ENCODE peak calls at places on chromosomes 5 and 9, in four cellular contexts. Y, S, L and N are unnamed samples.

GRCh38 chr5:149317281-149318048 is 27.8 kb upstream of the GRPEL2 start:
- DNase-seq in L (no peak), S (peak; percentile 74), Y (no peak), N (peak; percentile 72)

GRCh38 chr5:74418709-74419108 is 221.8 kb downstream of the ENC1 start:
- DNase-seq in L (no peak), Y (no peak), S (no peak), N (no peak)

GRCh38 chr5:58022055-58022454 is 437.8 kb downstream of the PLK2 start:
- DNase-seq in S (peak; percentile 59), Y (no peak), L (no peak), N (peak; percentile 36)

GRCh38 chr5:98767563-98767962 is 5.9 kb upstream of the RGMB start:
- DNase-seq in Y (no peak), S (no peak), L (no peak), N (no peak)

GRCh38 chr9:36317766-36318165 is 59.5 kb upstream of the GNE start:
- DNase-seq in S (no peak), Y (no peak), L (peak; percentile 56), N (no peak)

GRCh38 chr5:142474426-142474825 is 149.6 kb upstream of the SPRY4 start:
- DNase-seq in S (no peak), L (no peak), Y (no peak), N (no peak)

GRCh38 chr5:156753846-156754245 is 96.2 kb upstream of the PPP1R2B start:
- DNase-seq in S (no peak), L (no peak), Y (no peak), N (no peak)

GRCh38 chr5:135031813-135032612 is 2.0 kb downstream of the PITX1 start:
- DNase-seq in S (no peak), L (peak; percentile 2), Y (no peak), N (peak; percentile 8)

GRCh38 chr5:160287378-160288051 is 24.8 kb downstream of the CCNJL start:
- DNase-seq in L (peak; percentile 90), S (peak; percentile 59), Y (peak; percentile 42), N (peak; percentile 33)

GRCh38 chr9:94111446-94111845 is 27.2 kb downstream of the PTPDC1 start:
- DNase-seq in S (no peak), Y (no peak), L (no peak), N (no peak)

GRCh38 chr9:133703571-133704399 is 34.4 kb downstream of the SARDH start:
- DNase-seq in S (no peak), Y (peak; percentile 27), L (no peak), N (no peak)

GRCh38 chr5:172412724-172413260 is 41.5 kb downstream of the SH3PXD2B start:
- DNase-seq in Y (no peak), S (peak; percentile 98), L (peak; percentile 88), N (peak; percentile 98)

GRCh38 chr5:8333445-8333844 is 464.5 kb downstream of the MTRR start:
- DNase-seq in L (no peak), S (no peak), Y (no peak), N (no peak)

GRCh38 chr5:125612356-125613149 is 810.7 kb upstream of the GRAMD2B start:
- DNase-seq in Y (peak; percentile 10), L (no peak), S (no peak), N (no peak)

GRCh38 chr5:54517512-54518145 is at the start of gene SNX18:
- DNase-seq in Y (peak; percentile 92), L (peak; percentile 96), S (peak; percentile 97), N (peak; percentile 94)

GRCh38 chr5:175692235-175692995 is 34.5 kb downstream of the HRH2 start:
- DNase-seq in L (no peak), S (no peak), Y (no peak), N (no peak)

GRCh38 chr9:96567203-96567700 is 52.4 kb downstream of the CDC14B start:
- DNase-seq in S (peak; percentile 39), Y (no peak), L (no peak), N (peak; percentile 28)

GRCh38 chr5:78638423-78638822 is 10.1 kb downstream of the LHFPL2 start:
- DNase-seq in Y (peak; percentile 63), S (peak; percentile 96), L (no peak), N (peak; percentile 97)

GRCh38 chr5:55294935-55295334 is 12.6 kb downstream of the DHX29 start:
- DNase-seq in L (no peak), Y (no peak), S (no peak), N (no peak)

GRCh38 chr5:151123897-151124751 is 33.5 kb downstream of the ANXA6 start:
- DNase-seq in L (no peak), Y (no peak), S (peak; percentile 25), N (peak; percentile 41)

GRCh38 chr5:154508114-154508513 is 30.1 kb upstream of the HAND1 start:
- DNase-seq in Y (no peak), L (no peak), S (no peak), N (no peak)

GRCh38 chr9:97864396-97864795 is 11.4 kb downstream of the FOXE1 start:
- DNase-seq in L (no peak), Y (no peak), S (no peak), N (no peak)

GRCh38 chr9:106962105-106962504 is 99.1 kb downstream of the ZNF462 start:
- DNase-seq in S (peak; percentile 14), L (no peak), Y (no peak), N (peak; percentile 32)

GRCh38 chr5:13244151-13244550 is 700.3 kb downstream of the DNAH5 start:
- DNase-seq in S (no peak), Y (no peak), L (no peak), N (no peak)

GRCh38 chr5:71892641-71893340 is 173.7 kb downstream of the CARTPT start:
- DNase-seq in L (no peak), S (no peak), Y (peak; percentile 27), N (no peak)

GRCh38 chr5:53616939-53617549 is 56.6 kb downstream of the NDUFS4 start:
- DNase-seq in S (peak; percentile 1), Y (no peak), L (no peak), N (peak; percentile 24)